ENCODE peak calls at places on chromosomes 12 and 14, in four cellular contexts. A is breast epithelium, W is HCT116, J is Panc1. K is an unnamed sample.

GRCh38 chr12:12723681-12724420 is 6.7 kb downstream of the CDKN1B start:
- DNase-seq in A (no peak), J (no peak), W (no peak), K (peak; percentile 92)

GRCh38 chr12:56590237-56590830 is 39.8 kb downstream of the BAZ2A start:
- DNase-seq in W (no peak), J (peak; percentile 20), A (no peak), K (no peak)

GRCh38 chr12:5254703-5255102 is 177.2 kb upstream of the NTF3 start:
- DNase-seq in A (no peak), W (no peak), J (no peak), K (no peak)

GRCh38 chr12:99386907-99387306 is 260.6 kb upstream of the GARIN6 start:
- DNase-seq in W (peak; percentile 28), J (no peak), A (no peak), K (no peak)

GRCh38 chr12:129673807-129674206 is 230.0 kb downstream of the TMEM132D start:
- DNase-seq in W (no peak), A (no peak), J (no peak), K (no peak)

GRCh38 chr12:30200864-30201263 is 417.1 kb upstream of the TMTC1 start:
- DNase-seq in A (no peak), J (no peak), W (no peak), K (no peak)

GRCh38 chr14:81211844-81212243 is 8.9 kb downstream of the GTF2A1 start:
- DNase-seq in J (no peak), W (no peak), A (no peak), K (no peak)

GRCh38 chr12:111066744-111067437 is 146.5 kb upstream of the MYL2 start:
- DNase-seq in W (peak; percentile 32), A (no peak), J (no peak), K (no peak)

GRCh38 chr12:62767506-62767905 is 167.4 kb downstream of the PPM1H start:
- DNase-seq in W (no peak), A (no peak), J (no peak), K (no peak)

GRCh38 chr12:17132336-17132735 is 526.4 kb upstream of the LMO3 start:
- DNase-seq in J (no peak), A (no peak), W (no peak), K (no peak)

GRCh38 chr12:12267801-12268200 is 957 bp upstream of the LRP6 start:
- DNase-seq in W (no peak), J (no peak), A (no peak), K (no peak)

GRCh38 chr12:48937170-48937569 is 11.9 kb upstream of the FKBP11 start:
- DNase-seq in W (no peak), J (no peak), A (no peak), K (no peak)

GRCh38 chr12:43551271-43551970 is 582 bp downstream of the ADAMTS20 start:
- DNase-seq in A (no peak), J (no peak), W (no peak), K (no peak)

GRCh38 chr12:28870839-28871440 is 278.1 kb upstream of the FAR2 start:
- DNase-seq in A (no peak), J (no peak), W (no peak), K (no peak)

GRCh38 chr14:101781240-101782061 is 19.9 kb downstream of the PPP2R5C start:
- DNase-seq in W (no peak), A (no peak), J (no peak), K (peak; percentile 87)

GRCh38 chr14:100201701-100202100 is 37.2 kb upstream of the YY1 start:
- DNase-seq in J (no peak), W (no peak), A (no peak), K (no peak)

GRCh38 chr12:87383705-87384104 is 645.5 kb downstream of the C12orf50 start:
- DNase-seq in W (no peak), A (no peak), J (no peak), K (no peak)

GRCh38 chr14:97021571-97022171 is 224.5 kb downstream of the VRK1 start:
- DNase-seq in J (no peak), W (peak; percentile 18), A (no peak), K (no peak)

GRCh38 chr12:12759234-12759915 is 26.1 kb upstream of the APOLD1 start:
- DNase-seq in J (peak; percentile 54), A (no peak), W (no peak), K (no peak)

GRCh38 chr14:53347046-53347445 is 193.9 kb upstream of the DDHD1 start:
- DNase-seq in J (no peak), A (no peak), W (no peak), K (no peak)

GRCh38 chr12:47387991-47388390 is 308.2 kb upstream of the AMIGO2 start:
- DNase-seq in J (no peak), W (no peak), A (no peak), K (no peak)

GRCh38 chr12:104258476-104259067 is 43.0 kb downstream of the TXNRD1 start:
- DNase-seq in W (no peak), J (no peak), A (no peak), K (no peak)

GRCh38 chr14:37194698-37195097 is 3.0 kb upstream of the MIPOL1 start:
- DNase-seq in A (no peak), J (no peak), W (no peak), K (no peak)

GRCh38 chr12:51307655-51308593 is 16.1 kb downstream of the BIN2 start:
- DNase-seq in J (peak; percentile 87), W (peak; percentile 35), A (no peak), K (no peak)

GRCh38 chr14:37991027-37991426 is 216.7 kb upstream of the SSTR1 start:
- DNase-seq in W (no peak), J (no peak), A (no peak), K (no peak)

GRCh38 chr14:26735811-26736210 is 138.0 kb upstream of the NOVA1 start:
- DNase-seq in A (no peak), W (no peak), J (no peak), K (no peak)

GRCh38 chr12:116498471-116498870 is 60.7 kb upstream of the MAP1LC3B2 start:
- DNase-seq in W (no peak), A (no peak), J (no peak), K (no peak)

GRCh38 chr12:132162508-132163031 is 18.3 kb downstream of the NOC4L start:
- DNase-seq in J (no peak), W (no peak), A (no peak), K (no peak)

GRCh38 chr12:56324196-56324595 is 8.4 kb upstream of the CNPY2 start:
- DNase-seq in A (no peak), W (no peak), J (no peak), K (no peak)

GRCh38 chr12:26125451-26126339 is 858 bp upstream of the BHLHE41 start:
- DNase-seq in J (peak; percentile 94), W (peak; percentile 69), A (peak; percentile 91), K (peak; percentile 69)

GRCh38 chr12:26128180-26128579 is 3.3 kb upstream of the BHLHE41 start:
- DNase-seq in A (no peak), W (no peak), J (no peak), K (no peak)

GRCh38 chr12:26127404-26127803 is 2.6 kb upstream of the BHLHE41 start:
- DNase-seq in J (no peak), W (no peak), A (no peak), K (no peak)

GRCh38 chr12:26124491-26125450 is at the start of gene BHLHE41:
- DNase-seq in J (peak; percentile 81), W (no peak), A (peak; percentile 83), K (peak; percentile 51)

DNA sequence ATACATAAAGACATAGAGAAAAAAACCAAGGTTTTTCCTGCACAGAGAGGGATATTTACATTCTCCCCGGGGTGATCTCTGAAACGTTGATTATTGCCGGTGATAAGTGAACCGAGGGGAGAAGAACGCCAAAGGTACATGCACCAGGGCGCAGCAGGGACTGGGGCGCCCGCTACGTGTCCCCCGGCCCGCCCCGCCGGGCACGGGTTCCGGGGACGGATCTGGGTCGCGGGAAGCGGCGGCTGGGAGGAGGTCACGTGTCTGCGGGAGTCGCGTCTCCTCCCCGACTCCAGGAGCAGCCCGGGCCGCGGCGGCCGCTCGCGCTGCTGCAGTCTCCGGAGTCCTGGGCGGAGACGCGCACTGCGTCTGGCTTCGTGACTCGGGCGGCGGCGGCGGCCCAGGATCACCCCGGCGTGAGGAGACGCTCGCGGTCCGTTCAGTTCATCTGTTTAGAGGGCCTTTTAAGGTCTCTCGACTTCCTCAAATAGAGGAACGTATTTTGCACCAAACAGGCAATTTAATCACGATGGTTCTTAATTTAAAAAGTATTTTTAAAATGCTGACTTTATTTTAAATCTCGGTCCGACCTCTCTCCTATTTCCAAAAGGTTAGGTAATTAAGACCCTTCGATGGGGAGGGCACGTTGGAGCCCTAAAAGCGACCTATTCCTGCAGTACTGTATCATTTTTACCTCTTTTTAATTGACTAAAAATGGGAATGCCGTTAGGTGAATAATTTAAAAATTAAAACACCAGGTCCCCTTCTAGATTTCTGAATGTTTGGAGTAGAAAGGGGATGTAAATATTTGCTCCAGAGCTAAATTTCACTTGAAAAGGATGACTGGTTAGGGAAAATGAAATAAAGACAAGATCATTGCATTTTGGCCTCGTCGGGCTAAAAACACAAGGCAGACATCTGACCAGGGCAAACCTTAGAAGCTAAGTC is 1.8 kb upstream of the BHLHE41 start:
- DNase-seq in J (no peak), W (no peak), A (peak; percentile 88), K (peak; percentile 96)
- TF ChIP-seq CTCF in J (peak; percentile 39), W (no peak), A (no peak), K (no peak)

GRCh38 chr14:94388027-94388895 is at the start of gene SERPINA1:
- DNase-seq in W (no peak), J (no peak), A (peak; percentile 35), K (peak; percentile 73)
- TF ChIP-seq POLR2AphosphoS5 in W (no peak), J (no peak), A (no peak), K (peak; percentile 92)

GRCh38 chr14:105978618-105979295 is 452.4 kb downstream of the TMEM121 start:
- DNase-seq in A (no peak), W (no peak), J (no peak), K (no peak)

GRCh38 chr14:105980224-105980623 is 453.8 kb downstream of the TMEM121 start:
- DNase-seq in J (no peak), W (no peak), A (no peak), K (no peak)

GRCh38 chr14:105982664-105983063 is 456.3 kb downstream of the TMEM121 start:
- DNase-seq in A (no peak), W (no peak), J (no peak), K (no peak)

GRCh38 chr14:105974902-105975301 is 448.5 kb downstream of the TMEM121 start:
- DNase-seq in W (peak; percentile 8), J (no peak), A (no peak), K (no peak)

DNA sequence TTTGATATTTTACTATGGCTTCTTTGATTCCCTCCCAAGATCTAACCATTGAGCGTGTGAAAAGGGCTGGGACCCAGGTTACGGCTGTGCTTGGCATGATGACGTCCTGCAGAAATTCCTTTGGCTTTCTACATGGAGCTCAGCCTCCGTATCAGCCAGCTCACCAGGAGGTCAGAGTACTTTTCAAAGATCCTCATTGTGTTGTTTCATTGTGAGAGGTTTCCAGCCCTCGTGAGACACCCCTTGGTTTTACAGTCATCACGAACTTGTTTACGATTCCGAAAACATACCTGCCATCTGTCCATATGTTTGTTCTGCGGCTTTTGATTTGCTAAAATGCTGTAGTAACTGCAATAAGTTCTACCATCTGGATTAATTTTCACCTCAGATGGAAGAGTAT is 453.1 kb downstream of the TMEM121 start:
- DNase-seq in J (no peak), A (no peak), W (no peak), K (no peak)
- H3K9me3 ChIP-seq in J (no peaks in the 10 kb centered on the region), A (no peaks in the 10 kb centered on the region), W (no peaks in the 10 kb centered on the region), K (no peaks in the 10 kb centered on the region)

GRCh38 chr14:77613207-77613606 is 3.2 kb downstream of the SPTLC2 start:
- DNase-seq in W (no peak), A (no peak), J (no peak), K (no peak)

GRCh38 chr14:77615231-77616132 is 955 bp downstream of the SPTLC2 start:
- DNase-seq in W (no peak), J (no peak), A (no peak), K (no peak)

GRCh38 chr14:77616133-77616453 is 344 bp downstream of the SPTLC2 start:
- DNase-seq in W (no peak), J (no peak), A (no peak), K (no peak)

GRCh38 chr14:77618381-77618780 is 1.9 kb upstream of the SPTLC2 start:
- DNase-seq in J (no peak), W (no peak), A (no peak), K (no peak)

GRCh38 chr14:77616454-77617229 is at the start of gene SPTLC2:
- DNase-seq in J (peak; percentile 90), A (peak; percentile 99), W (peak; percentile 99), K (peak; percentile 97)
- TF ChIP-seq CTCF in J (peak; percentile 48), A (no peak), W (no peak), K (no peak)

K was measured in upper lobe of left lung.